ENCODE peak calls at places on chromosomes 7 and 10, in eight cellular contexts. A is substantia nigra; S is choroid plexus epithelial cell; T is Right ventricle myocardium inferior; Y is T1000; Q is activated CD8-positive, alpha-beta T cell treated with anti-CD3 and anti-CD28 coated beads for 36 hours; W is H54; X is heart left ventricle. J is an unnamed sample.

GRCh38 chr10:77598606-77599005 is 39.0 kb downstream of the KCNMA1 start:
- DNase-seq in Q (no peak), A (no peak), S (no peak), T (no peak), W (no peak), Y (no peak), X (no peak), J (no peak)

GRCh38 chr7:31114593-31115343 is 62.7 kb downstream of the ADCYAP1R1 start:
- DNase-seq in W (no peak), X (no peak), A (no peak), S (peak; percentile 72), T (no peak), Q (peak; percentile 8), Y (peak; percentile 1), J (peak; percentile 46)

GRCh38 chr7:125396466-125397151 is 467.0 kb upstream of the POT1 start:
- DNase-seq in T (no peak), S (no peak), X (no peak), Q (no peak), Y (no peak), A (no peak), W (no peak), J (no peak)

GRCh38 chr10:71084061-71084817 is 128.1 kb upstream of the UNC5B start:
- DNase-seq in Q (no peak), X (peak; percentile 16), Y (no peak), S (no peak), A (no peak), W (peak; percentile 0), T (no peak), J (peak; percentile 52)

GRCh38 chr10:50322075-50322474 is 70.8 kb upstream of the ASAH2 start:
- DNase-seq in S (peak; percentile 51), W (no peak), A (no peak), X (no peak), Y (no peak), Q (peak; percentile 19), T (no peak), J (no peak)

GRCh38 chr7:70208236-70209063 is 610.2 kb downstream of the AUTS2 start:
- DNase-seq in S (peak; percentile 14), W (no peak), Y (no peak), Q (no peak), T (no peak), X (no peak), A (no peak), J (no peak)

GRCh38 chr10:93461124-93461806 is 20.9 kb downstream of the MYOF start:
- DNase-seq in Q (no peak), W (no peak), A (no peak), X (no peak), T (no peak), S (peak; percentile 59), Y (no peak), J (no peak)

GRCh38 chr10:72087969-72088878 is at the start of gene SPOCK2:
- DNase-seq in S (peak; percentile 22), Y (no peak), W (no peak), A (no peak), Q (peak; percentile 80), X (no peak), T (no peak), J (no peak)

GRCh38 chr7:142562688-142563087 is 186.6 kb upstream of the PRSS1 start:
- DNase-seq in W (no peak), A (no peak), T (no peak), S (no peak), X (no peak), Y (no peak), Q (no peak), J (no peak)

GRCh38 chr7:119421657-119422056 is 851.3 kb upstream of the KCND2 start:
- DNase-seq in Y (no peak), S (no peak), Q (no peak), X (no peak), A (no peak), T (no peak), W (no peak), J (no peak)

GRCh38 chr10:126736737-126737136 is 66.2 kb upstream of the C10orf90 start:
- DNase-seq in T (no peak), A (no peak), Y (no peak), W (no peak), Q (no peak), X (no peak), S (peak; percentile 14), J (peak; percentile 28)

GRCh38 chr7:3482147-3482921 is 181.3 kb downstream of the SDK1 start:
- DNase-seq in T (no peak), Y (peak; percentile 2), Q (no peak), W (peak; percentile 47), A (no peak), X (no peak), S (peak; percentile 81), J (no peak)

GRCh38 chr7:130242198-130243014 is 24.3 kb upstream of the CPA2 start:
- DNase-seq in W (peak; percentile 49), T (peak; percentile 75), S (peak; percentile 65), Y (peak; percentile 24), X (peak; percentile 52), Q (peak; percentile 72), A (peak; percentile 51), J (peak; percentile 59)

GRCh38 chr7:24981544-24981951 is 1.6 kb upstream of the OSBPL3 start:
- DNase-seq in T (peak; percentile 75), W (peak; percentile 49), A (peak; percentile 43), S (peak; percentile 53), X (peak; percentile 55), Q (peak; percentile 70), Y (no peak), J (peak; percentile 75)

GRCh38 chr10:121084675-121085070 is 233.5 kb downstream of the WDR11 start:
- DNase-seq in X (no peak), Y (no peak), A (no peak), T (no peak), Q (no peak), W (no peak), S (no peak), J (no peak)

GRCh38 chr10:58971211-58971610 is 205.2 kb upstream of the PHYHIPL start:
- DNase-seq in A (no peak), Q (no peak), S (no peak), W (no peak), Y (no peak), T (no peak), X (no peak), J (no peak)

GRCh38 chr10:94403034-94403822 is 887 bp downstream of the TBC1D12 start:
- DNase-seq in W (peak; percentile 54), Q (peak; percentile 15), S (peak; percentile 76), X (peak; percentile 76), Y (peak; percentile 34), T (peak; percentile 82), A (peak; percentile 38), J (peak; percentile 68)

GRCh38 chr7:112084506-112084905 is 121.7 kb downstream of the DOCK4 start:
- DNase-seq in A (no peak), Y (no peak), W (no peak), Q (no peak), X (no peak), T (no peak), S (peak; percentile 78), J (no peak)

GRCh38 chr7:40115941-40116340 is 18.5 kb downstream of the MPLKIP start:
- DNase-seq in W (no peak), T (no peak), Q (no peak), A (no peak), Y (no peak), X (no peak), S (no peak), J (no peak)

GRCh38 chr10:11480687-11481086 is 130.8 kb downstream of the USP6NL start:
- DNase-seq in X (no peak), Q (no peak), W (no peak), S (no peak), A (no peak), T (no peak), Y (no peak), J (no peak)

GRCh38 chr7:154503962-154504550 is 451.9 kb downstream of the DPP6 start:
- DNase-seq in X (no peak), S (peak; percentile 49), Q (no peak), Y (no peak), T (no peak), A (no peak), W (no peak), J (no peak)

GRCh38 chr7:5854738-5855137 is 25.9 kb upstream of the OCM start:
- DNase-seq in T (no peak), X (no peak), S (no peak), Q (no peak), W (no peak), A (no peak), Y (no peak), J (no peak)

GRCh38 chr7:149285581-149285975 is 23.6 kb downstream of the ZNF783 start:
- DNase-seq in X (peak; percentile 47), T (peak; percentile 79), S (peak; percentile 44), A (no peak), W (peak; percentile 42), Q (no peak), Y (no peak), J (no peak)

GRCh38 chr10:30505543-30506298 is 71.7 kb downstream of the MAP3K8 start:
- DNase-seq in Q (no peak), A (no peak), T (no peak), X (no peak), S (no peak), W (no peak), Y (no peak), J (no peak)

GRCh38 chr7:1706721-1707613 is 36.9 kb downstream of the ELFN1 start:
- DNase-seq in A (no peak), W (no peak), X (peak; percentile 18), T (no peak), Y (no peak), Q (no peak), S (no peak), J (no peak)

GRCh38 chr7:96131525-96131924 is 190.4 kb downstream of the SLC25A13 start:
- DNase-seq in T (no peak), X (no peak), S (no peak), W (no peak), Q (no peak), Y (no peak), A (no peak), J (no peak)

GRCh38 chr7:79713281-79713680 is 259.8 kb upstream of the MAGI2 start:
- DNase-seq in T (no peak), A (no peak), W (no peak), S (no peak), Q (no peak), X (no peak), Y (no peak), J (no peak)

GRCh38 chr7:12386237-12386839 is 17.3 kb downstream of the VWDE start:
- DNase-seq in S (no peak), T (no peak), Q (no peak), X (no peak), W (no peak), A (no peak), Y (no peak), J (no peak)

GRCh38 chr10:119526606-119527592 is 15.6 kb downstream of the RGS10 start:
- DNase-seq in T (no peak), X (no peak), S (no peak), Y (no peak), W (no peak), Q (peak; percentile 39), A (no peak), J (no peak)

GRCh38 chr10:633279-634245 is 55.9 kb downstream of the DIP2C start:
- DNase-seq in T (peak; percentile 56), A (no peak), S (no peak), Y (no peak), W (no peak), X (peak; percentile 42), Q (no peak), J (no peak)

GRCh38 chr7:2855386-2855785 is 11.3 kb upstream of the GNA12 start:
- DNase-seq in X (no peak), A (no peak), Y (no peak), Q (no peak), W (no peak), S (no peak), T (no peak), J (no peak)

GRCh38 chr7:150333659-150334058 is 7.8 kb downstream of the RARRES2 start:
- DNase-seq in Y (no peak), X (no peak), A (no peak), S (no peak), Q (no peak), T (no peak), W (no peak), J (no peak)

J was measured in right atrium auricular region.